ENCODE peak calls at places on chromosomes 6 and 20, in eight cellular contexts. M is NCI-H2081, N is IMR-90, K is NCI-H2029 treated with DMSO at 0.1 percent for 48 hours, H is WERI-Rb-1, C is HT-29, Q is activated gamma-delta T cell, R is posterior cingulate gyrus. E is an unnamed sample.

GRCh38 chr20:38255389-38255788 is 5.1 kb downstream of the KIAA1755 start:
- DNase-seq in M (no peak), N (peak; percentile 59), K (no peak), H (no peak), C (no peak), Q (no peak), R (no peak), E (no peak)

GRCh38 chr20:17725094-17725835 is 25.5 kb downstream of the BANF2 start:
- DNase-seq in M (no peak), N (no peak), K (peak; percentile 92), H (peak; percentile 66), C (no peak), Q (no peak), R (no peak), E (no peak)

GRCh38 chr20:51769941-51770615 is 1.9 kb upstream of the ATP9A start:
- DNase-seq in M (no peak), N (no peak), K (no peak), H (no peak), C (no peak), Q (no peak), R (no peak), E (no peak)

GRCh38 chr6:169539176-169539897 is 162.5 kb downstream of the WDR27 start:
- DNase-seq in M (no peak), N (peak; percentile 70), K (no peak), H (no peak), C (no peak), Q (no peak), R (no peak), E (no peak)

GRCh38 chr6:11778648-11779307 is at the start of gene ADTRP:
- DNase-seq in M (no peak), N (no peak), K (no peak), H (peak; percentile 51), C (no peak), Q (no peak), R (no peak), E (no peak)

GRCh38 chr6:100230115-100230975 is 234.4 kb downstream of the SIM1 start:
- DNase-seq in M (no peak), N (no peak), K (no peak), H (no peak), C (no peak), Q (no peak), R (no peak), E (no peak)

GRCh38 chr6:169800668-169801395 is 49.4 kb downstream of the ERMARD start:
- DNase-seq in M (peak; percentile 63), N (peak; percentile 82), K (no peak), H (no peak), C (no peak), Q (no peak), R (peak; percentile 51), E (peak; percentile 48)

GRCh38 chr20:58839474-58839874 is 11.2 kb downstream of the GNAS-AS1 start:
- DNase-seq in M (no peak), N (peak; percentile 24), K (no peak), H (peak; percentile 62), C (peak; percentile 22), Q (no peak), R (peak; percentile 35), E (peak; percentile 56)

GRCh38 chr20:46695888-46696287 is 6.6 kb upstream of the TP53RK start:
- DNase-seq in M (no peak), N (peak; percentile 69), K (no peak), H (no peak), C (no peak), Q (no peak), R (no peak), E (no peak)

GRCh38 chr6:14743126-14743464 is 502.8 kb upstream of the JARID2 start:
- DNase-seq in M (no peak), N (no peak), K (no peak), H (no peak), C (no peak), Q (no peak), R (no peak), E (no peak)

GRCh38 chr6:120826253-120826652 is 508.0 kb downstream of the TBC1D32 start:
- DNase-seq in M (peak; percentile 28), N (no peak), K (peak; percentile 65), H (peak; percentile 58), C (peak; percentile 72), Q (no peak), R (no peak), E (peak; percentile 16)

GRCh38 chr20:44481719-44482416 is 6.2 kb downstream of the TTPAL start:
- DNase-seq in M (no peak), N (no peak), K (no peak), H (no peak), C (no peak), Q (no peak), R (no peak), E (no peak)

GRCh38 chr20:56995635-56996075 is 270.8 kb downstream of the BMP7 start:
- DNase-seq in M (no peak), N (no peak), K (no peak), H (peak; percentile 22), C (peak; percentile 65), Q (no peak), R (no peak), E (peak; percentile 46)

GRCh38 chr6:164007881-164008280 is 593.4 kb downstream of the QKI start:
- DNase-seq in M (no peak), N (no peak), K (no peak), H (no peak), C (no peak), Q (no peak), R (no peak), E (no peak)

GRCh38 chr20:57066126-57066900 is 200.1 kb downstream of the BMP7 start:
- DNase-seq in M (no peak), N (no peak), K (no peak), H (no peak), C (no peak), Q (no peak), R (no peak), E (peak; percentile 53)

GRCh38 chr6:140319209-140319608 is 944.8 kb upstream of the CITED2 start:
- DNase-seq in M (no peak), N (peak; percentile 75), K (no peak), H (no peak), C (peak; percentile 5), Q (no peak), R (no peak), E (peak; percentile 26)

GRCh38 chr6:6674872-6675271 is 86.4 kb downstream of the LY86 start:
- DNase-seq in M (no peak), N (no peak), K (no peak), H (peak; percentile 50), C (no peak), Q (no peak), R (no peak), E (peak; percentile 15)

GRCh38 chr6:26271640-26272090 is 93.3 kb upstream of the BTN3A2 start:
- DNase-seq in M (no peak), N (no peak), K (no peak), H (no peak), C (no peak), Q (no peak), R (no peak), E (peak; percentile 31)

GRCh38 chr6:3403244-3404154 is 53.4 kb downstream of the SLC22A23 start:
- DNase-seq in M (no peak), N (no peak), K (peak; percentile 60), H (peak; percentile 74), C (peak; percentile 87), Q (no peak), R (no peak), E (no peak)

GRCh38 chr6:11682525-11682924 is 96.1 kb downstream of the ADTRP start:
- DNase-seq in M (no peak), N (peak; percentile 10), K (no peak), H (no peak), C (peak; percentile 45), Q (no peak), R (no peak), E (peak; percentile 32)

GRCh38 chr20:63471002-63471718 is 1.3 kb downstream of the KCNQ2 start:
- DNase-seq in M (no peak), N (no peak), K (no peak), H (no peak), C (no peak), Q (no peak), R (no peak), E (no peak)

GRCh38 chr6:37580164-37580955 is 80.7 kb upstream of the CCDC167 start:
- DNase-seq in M (no peak), N (no peak), K (no peak), H (no peak), C (no peak), Q (no peak), R (no peak), E (peak; percentile 63)

E was measured in ELR.